ENCODE peak calls at places on chromosomes 2 and 18, in four cellular contexts. B, D, Y and P are unnamed samples.

GRCh38 chr2:209593930-209594329 is 170.1 kb downstream of the MAP2 start:
- DNase-seq in B (no peak), D (no peak), Y (no peak), P (no peak)

GRCh38 chr2:10668402-10669012 is 21.3 kb downstream of the NOL10 start:
- DNase-seq in B (peak), D (peak), Y (no peak), P (peak)

GRCh38 chr18:62434798-62435197 is 88.0 kb upstream of the ZCCHC2 start:
- DNase-seq in B (peak), D (no peak), Y (no peak), P (no peak)

GRCh38 chr2:85353876-85354285 is 447 bp downstream of the RETSAT start:
- DNase-seq in B (no peak), D (no peak), Y (no peak), P (no peak)

GRCh38 chr2:36513661-36514060 is 84.3 kb downstream of the FEZ2 start:
- DNase-seq in B (no peak), D (no peak), Y (no peak), P (no peak)

GRCh38 chr2:106547104-106547503 is 59.9 kb downstream of the CD8B2 start:
- DNase-seq in B (peak), D (no peak), Y (no peak), P (no peak)

GRCh38 chr18:13909141-13909540 is 6.2 kb downstream of the MC2R start:
- DNase-seq in B (no peak), D (no peak), Y (no peak), P (no peak)

GRCh38 chr2:174919886-174920595 is 85.1 kb downstream of the CHN1 start:
- DNase-seq in B (no peak), D (no peak), Y (no peak), P (no peak)

GRCh38 chr2:98564541-98565164 is 43.7 kb downstream of the COA5 start:
- DNase-seq in B (no peak), D (no peak), Y (no peak), P (no peak)

GRCh38 chr2:62306751-62307468 is 111.0 kb downstream of the B3GNT2 start:
- DNase-seq in B (no peak), D (no peak), Y (no peak), P (peak)

GRCh38 chr18:78643981-78644380 is 335.6 kb upstream of the SALL3 start:
- DNase-seq in B (no peak), D (no peak), Y (no peak), P (no peak)

GRCh38 chr18:59748628-59749360 is 51.6 kb upstream of the CCBE1 start:
- DNase-seq in B (peak), D (no peak), Y (no peak), P (no peak)

GRCh38 chr2:44955593-44956449 is 14.3 kb downstream of the SIX3 start:
- DNase-seq in B (peak), D (peak), Y (peak), P (no peak)

GRCh38 chr2:40168032-40168431 is 283.9 kb downstream of the SLC8A1 start:
- DNase-seq in B (no peak), D (no peak), Y (peak), P (no peak)

GRCh38 chr18:28050561-28050960 is 126.4 kb downstream of the CDH2 start:
- DNase-seq in B (no peak), D (no peak), Y (no peak), P (no peak)

GRCh38 chr2:72995420-72996151 is 75.9 kb downstream of the SFXN5 start:
- DNase-seq in B (no peak), D (no peak), Y (no peak), P (no peak)

GRCh38 chr2:72993585-72994280 is 76.4 kb downstream of the EMX1 start:
- DNase-seq in B (no peak), D (no peak), Y (no peak), P (no peak)

GRCh38 chr2:72996152-72996502 is 75.4 kb downstream of the SFXN5 start:
- DNase-seq in B (no peak), D (no peak), Y (no peak), P (no peak)

GRCh38 chr2:72994282-72994990 is 77.1 kb downstream of the SFXN5 start:
- DNase-seq in B (no peak), D (no peak), Y (no peak), P (no peak)

GRCh38 chr2:72994991-72995380 is 76.5 kb downstream of the SFXN5 start:
- DNase-seq in B (no peak), D (no peak), Y (no peak), P (no peak)
- H3K4me3 ChIP-seq in B (no peak), D (no peak), Y (no peak), P (no peak)

GRCh38 chr2:133158442-133158841 is 409.8 kb downstream of the NCKAP5 start:
- DNase-seq in B (no peak), D (no peak), Y (no peak), P (no peak)

GRCh38 chr2:133152801-133153200 is 415.5 kb downstream of the NCKAP5 start:
- DNase-seq in B (no peak), D (no peak), Y (no peak), P (no peak)

GRCh38 chr2:133158024-133158423 is 410.2 kb downstream of the NCKAP5 start:
- DNase-seq in B (no peak), D (no peak), Y (no peak), P (no peak)

GRCh38 chr2:133157141-133157540 is 411.1 kb downstream of the NCKAP5 start:
- DNase-seq in B (no peak), D (no peak), Y (no peak), P (no peak)
- TF ChIP-seq CTCF in B (no peak), D (no peak), Y (no peak), P (no peak)

GRCh38 chr2:168802825-168803726 is 639 bp downstream of the NOSTRIN start:
- DNase-seq in B (no peak), D (no peak), Y (no peak), P (no peak)
- H3K4me3 ChIP-seq in B (no peak), D (no peak), Y (peak), P (no peak)

DNA sequence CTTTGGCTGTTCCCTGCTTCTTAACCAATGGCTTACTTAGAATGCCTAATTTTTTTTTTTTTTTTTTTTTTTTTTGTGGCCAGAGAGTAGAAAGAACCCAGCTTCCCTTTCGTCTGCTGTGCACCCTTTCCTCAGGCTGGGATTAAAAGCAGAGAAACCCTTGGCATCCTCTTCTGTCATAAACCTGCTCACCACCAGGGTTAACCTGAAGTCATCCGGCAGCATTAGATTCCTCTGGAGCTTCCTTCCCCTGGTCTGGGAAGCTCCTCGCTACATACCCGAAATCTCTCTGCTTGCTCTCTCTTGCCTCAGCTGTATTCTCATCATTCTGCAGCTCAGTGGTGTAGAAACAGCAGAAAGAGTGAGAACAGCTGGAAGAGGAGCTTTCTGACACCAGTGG is 339.1 kb upstream of the MEIS1 start:
- DNase-seq in B (no peak), D (peak), Y (no peak), P (no peak)
- TF ChIP-seq CTCF in B (no peak), D (peak), Y (no peak), P (no peak)

GRCh38 chr18:3595282-3596273 is 145.6 kb downstream of the TGIF1 start:
- DNase-seq in B (peak), D (no peak), Y (no peak), P (peak)

GRCh38 chr18:3593381-3593903 is 143.5 kb downstream of the TGIF1 start:
- DNase-seq in B (no peak), D (peak), Y (peak), P (no peak)

GRCh38 chr18:3596324-3597158 is 146.6 kb downstream of the TGIF1 start:
- DNase-seq in B (no peak), D (no peak), Y (peak), P (peak)

GRCh38 chr18:3593904-3594759 is 144.2 kb downstream of the TGIF1 start:
- DNase-seq in B (peak), D (peak), Y (peak), P (peak)

DNA sequence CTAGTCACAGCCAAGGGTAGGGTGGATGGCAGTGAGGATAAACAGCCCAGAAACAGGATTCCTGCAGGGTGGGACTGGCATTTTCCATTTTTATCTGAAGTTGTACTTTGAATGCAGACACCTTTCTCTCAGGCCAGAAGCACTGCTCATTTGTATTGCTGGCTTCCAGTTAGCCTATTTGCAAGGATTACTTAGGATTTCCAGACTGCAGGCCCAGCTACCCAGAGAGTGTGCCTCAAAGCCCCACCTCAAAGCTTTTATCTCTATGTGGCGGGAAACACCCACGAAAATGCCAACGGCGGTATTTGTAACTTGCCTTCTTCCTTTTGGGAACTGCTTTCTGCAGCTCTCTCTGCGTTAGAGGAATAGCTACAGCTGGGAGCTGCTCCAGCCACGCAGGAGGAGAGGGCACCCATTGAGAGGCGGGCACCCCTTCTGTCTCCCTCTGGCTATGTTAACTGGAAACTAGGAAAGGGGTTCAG is 144.8 kb downstream of the TGIF1 start:
- DNase-seq in B (no peak), D (no peak), Y (no peak), P (no peak)
- H3K4me3 ChIP-seq in B (peak), D (peak), Y (peak), P (peak)

GRCh38 chr2:232537079-232537478 is 2.4 kb upstream of the CHRNG start:
- DNase-seq in B (no peak), D (peak), Y (no peak), P (no peak)
- TF ChIP-seq CTCF in B (peak), D (peak), Y (peak), P (peak)

GRCh38 chr18:23953984-23954383 is 60.6 kb upstream of the TTC39C start:
- DNase-seq in B (no peak), D (no peak), Y (no peak), P (no peak)

GRCh38 chr18:23945416-23946079 is 69.0 kb upstream of the TTC39C start:
- DNase-seq in B (no peak), D (no peak), Y (no peak), P (no peak)

GRCh38 chr18:23949863-23950262 is 64.7 kb upstream of the TTC39C start:
- DNase-seq in B (no peak), D (peak), Y (no peak), P (no peak)

GRCh38 chr18:23951206-23951605 is 63.3 kb upstream of the TTC39C start:
- DNase-seq in B (no peak), D (peak), Y (no peak), P (no peak)

GRCh38 chr18:23950644-23951043 is 63.9 kb upstream of the TTC39C start:
- DNase-seq in B (no peak), D (peak), Y (no peak), P (no peak)
- H3K4me3 ChIP-seq in B (no peak), D (peak), Y (no peak), P (no peak)

DNA sequence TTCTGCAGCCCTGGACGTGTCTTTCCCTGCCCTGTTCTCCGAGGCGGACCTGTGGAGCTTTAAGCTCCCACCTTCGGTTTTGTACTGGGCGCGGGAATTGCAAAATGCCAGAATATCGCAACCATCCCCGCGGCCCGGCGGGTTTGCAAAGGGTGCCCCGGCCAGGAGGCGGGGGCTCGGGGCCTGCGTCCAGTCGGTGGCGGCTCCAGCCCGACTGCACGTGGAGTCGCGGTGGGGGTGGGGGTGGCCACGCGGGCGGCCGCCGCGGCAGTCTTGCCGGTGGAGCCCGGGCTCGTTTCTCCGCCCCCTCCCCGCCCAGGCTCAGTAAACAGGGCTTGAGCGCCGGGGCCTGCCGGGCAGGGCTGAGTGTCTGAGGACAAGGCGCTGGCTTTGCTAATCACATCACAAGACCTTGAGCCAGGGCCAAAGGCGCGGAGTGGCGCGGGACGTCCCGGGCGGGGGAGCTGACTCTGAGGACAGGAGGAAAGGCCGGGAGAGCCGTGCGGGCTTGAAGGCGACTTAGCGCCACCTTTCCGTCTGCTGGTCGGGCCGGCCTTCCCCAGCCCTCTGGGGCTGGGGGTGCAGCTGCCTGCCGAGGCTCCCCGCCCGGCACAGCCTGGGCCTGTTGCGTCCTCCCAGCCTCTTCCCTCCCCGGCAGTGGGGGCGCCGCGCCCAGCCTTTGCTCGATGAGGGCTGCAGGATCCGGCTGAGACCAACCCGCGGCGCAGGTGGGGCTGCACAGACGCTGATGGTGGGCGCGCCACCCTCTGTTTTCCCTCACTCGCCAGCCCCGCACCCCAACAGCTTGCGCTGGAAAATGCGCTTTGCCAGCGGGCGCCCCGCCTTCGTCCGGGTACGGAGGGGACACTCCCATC is 786 bp upstream of the ZFP36L2 start:
- DNase-seq in B (peak), D (peak), Y (peak), P (no peak)
- TF ChIP-seq CTCF in B (no peak), D (no peak), Y (no peak), P (no peak)

GRCh38 chr2:54557211-54557600 is 101.1 kb downstream of the SPTBN1 start:
- DNase-seq in B (no peak), D (no peak), Y (no peak), P (no peak)
- H3K4me3 ChIP-seq in B (no peak), D (peak), Y (peak), P (peak)